ENCODE peak calls at places on chromosome 19, in six cellular contexts. J is neural crest cell, P is cardiac muscle cell, C is omental fat pad, V is cardiac fibroblast, A is GM19239. Z is an unnamed sample.

GRCh38 chr19:50921391-50922315 is 10.5 kb upstream of the KLK4 start:
- DNase-seq in J (no peak), P (no peak), C (no peak), V (no peak), A (no peak), Z (no peak)

GRCh38 chr19:15195381-15195964 is 5.3 kb downstream of the NOTCH3 start:
- DNase-seq in J (peak; percentile 53), P (peak; percentile 62), C (no peak), V (peak; percentile 83), A (no peak), Z (peak; percentile 14)

GRCh38 chr19:58279042-58279924 is 528 bp downstream of the ZNF8 start:
- DNase-seq in J (peak; percentile 70), P (peak; percentile 88), C (peak; percentile 81), V (peak; percentile 49), A (peak; percentile 24), Z (peak; percentile 87)

GRCh38 chr19:29663861-29664752 is 1.2 kb upstream of the PLEKHF1 start:
- DNase-seq in J (no peak), P (no peak), C (no peak), V (no peak), A (no peak), Z (no peak)

GRCh38 chr19:5131031-5131865 is 162.3 kb downstream of the KDM4B start:
- DNase-seq in J (no peak), P (no peak), C (no peak), V (no peak), A (peak; percentile 86), Z (no peak)

GRCh38 chr19:6226444-6227155 is 53.2 kb downstream of the MLLT1 start:
- DNase-seq in J (no peak), P (no peak), C (no peak), V (no peak), A (no peak), Z (no peak)

GRCh38 chr19:54525636-54526035 is 23.0 kb downstream of the LAIR2 start:
- DNase-seq in J (no peak), P (no peak), C (no peak), V (no peak), A (no peak), Z (no peak)

GRCh38 chr19:41366089-41366488 is 2.1 kb upstream of the B9D2 start:
- DNase-seq in J (no peak), P (no peak), C (no peak), V (no peak), A (no peak), Z (no peak)

GRCh38 chr19:8577247-8577646 is at the start of gene MYO1F:
- DNase-seq in J (no peak), P (no peak), C (no peak), V (no peak), A (no peak), Z (no peak)

GRCh38 chr19:17757125-17757524 is 5.8 kb downstream of the FCHO1 start:
- DNase-seq in J (no peak), P (peak; percentile 73), C (peak; percentile 71), V (peak; percentile 53), A (no peak), Z (no peak)

GRCh38 chr19:11699931-11700794 is 38.6 kb downstream of the ZNF823 start:
- DNase-seq in J (peak; percentile 22), P (peak; percentile 50), C (no peak), V (peak; percentile 62), A (no peak), Z (peak; percentile 0)

GRCh38 chr19:45717983-45718650 is 12.6 kb downstream of the FBXO46 start:
- DNase-seq in J (no peak), P (no peak), C (no peak), V (no peak), A (no peak), Z (no peak)

GRCh38 chr19:41355035-41355434 is 1.3 kb upstream of the TGFB1 start:
- DNase-seq in J (no peak), P (no peak), C (no peak), V (no peak), A (no peak), Z (no peak)

GRCh38 chr19:6730941-6731670 is 6.3 kb downstream of the GPR108 start:
- DNase-seq in J (no peak), P (no peak), C (no peak), V (no peak), A (no peak), Z (no peak)

GRCh38 chr19:38877781-38878574 is at the start of gene RINL:
- DNase-seq in J (no peak), P (no peak), C (no peak), V (no peak), A (peak; percentile 87), Z (peak; percentile 97)

GRCh38 chr19:17327654-17328516 is 6.8 kb downstream of the ANO8 start:
- DNase-seq in J (peak; percentile 60), P (peak; percentile 83), C (peak; percentile 43), V (no peak), A (peak; percentile 85), Z (no peak)

GRCh38 chr19:27962260-27962659 is 1250.7 kb downstream of the UQCRFS1 start:
- DNase-seq in J (no peak), P (peak; percentile 42), C (no peak), V (peak; percentile 15), A (no peak), Z (no peak)

GRCh38 chr19:1613808-1614570 is 8.7 kb upstream of the UQCR11 start:
- DNase-seq in J (no peak), P (no peak), C (no peak), V (no peak), A (no peak), Z (no peak)

GRCh38 chr19:2186071-2186846 is 22.5 kb downstream of the DOT1L start:
- DNase-seq in J (no peak), P (peak; percentile 98), C (no peak), V (peak; percentile 73), A (no peak), Z (no peak)

GRCh38 chr19:7595466-7596133 is at the start of gene CAMSAP3:
- DNase-seq in J (peak; percentile 38), P (no peak), C (no peak), V (no peak), A (peak; percentile 82), Z (peak; percentile 64)

GRCh38 chr19:41442473-41443360 is at the start of gene ERICH4:
- DNase-seq in J (no peak), P (no peak), C (no peak), V (no peak), A (no peak), Z (no peak)

GRCh38 chr19:41872775-41873647 is 4.1 kb upstream of the CD79A start:
- DNase-seq in J (peak; percentile 53), P (peak; percentile 71), C (no peak), V (peak; percentile 71), A (no peak), Z (peak; percentile 87)

GRCh38 chr19:45451181-45451849 is 16.5 kb upstream of the FOSB start:
- DNase-seq in J (no peak), P (peak; percentile 72), C (no peak), V (peak; percentile 76), A (no peak), Z (no peak)